ENCODE peak calls at places on chromosomes 6 and 20, in four cellular contexts. K is AG08396, Z is OCI-LY7, A is aorta. E is an unnamed sample.

GRCh38 chr6:43771210-43771857 is 1.3 kb downstream of the VEGFA start:
- DNase-seq in K (peak), A (peak), Z (peak), E (peak)

GRCh38 chr20:17680128-17680835 is 1.8 kb downstream of the RRBP1 start:
- DNase-seq in K (peak), A (peak), Z (no peak), E (no peak)

GRCh38 chr6:11043552-11043960 is 549 bp downstream of the ELOVL2 start:
- DNase-seq in K (peak), Z (no peak), A (peak), E (no peak)

GRCh38 chr6:155021680-155022079 is 26.6 kb downstream of the TIAM2 start:
- DNase-seq in A (no peak), Z (no peak), K (no peak), E (no peak)

GRCh38 chr20:14817121-14817520 is 479.7 kb upstream of the FLRT3 start:
- DNase-seq in A (no peak), Z (no peak), K (no peak), E (no peak)

GRCh38 chr6:69974193-69974592 is 107.8 kb downstream of the COL19A1 start:
- DNase-seq in Z (no peak), A (no peak), K (no peak), E (no peak)

GRCh38 chr6:139944131-139944530 is 569.7 kb upstream of the CITED2 start:
- DNase-seq in Z (no peak), K (no peak), A (no peak), E (no peak)

GRCh38 chr6:154509421-154510143 is 903 bp downstream of the CNKSR3 start:
- DNase-seq in A (peak), K (peak), Z (no peak), E (no peak)

GRCh38 chr20:59729476-59729875 is 125.1 kb downstream of the PHACTR3 start:
- DNase-seq in A (no peak), Z (no peak), K (no peak), E (no peak)

GRCh38 chr6:12092762-12093161 is 80.7 kb downstream of the HIVEP1 start:
- DNase-seq in K (no peak), Z (no peak), A (no peak), E (no peak)

GRCh38 chr20:25248501-25249172 is 752 bp downstream of the PYGB start:
- DNase-seq in A (peak), K (peak), Z (peak), E (peak)

GRCh38 chr6:40634429-40634828 is 47.3 kb upstream of the LRFN2 start:
- DNase-seq in Z (no peak), K (no peak), A (no peak), E (no peak)

GRCh38 chr20:18166939-18167338 is 29.3 kb downstream of the KAT14 start:
- DNase-seq in Z (peak), K (no peak), A (no peak), E (no peak)

GRCh38 chr20:38043512-38044300 is 10.2 kb downstream of the RPRD1B start:
- DNase-seq in Z (no peak), A (no peak), K (peak), E (no peak)

GRCh38 chr6:12813321-12813720 is 96.8 kb downstream of the PHACTR1 start:
- DNase-seq in A (no peak), K (no peak), Z (no peak), E (no peak)

GRCh38 chr20:50930139-50931047 is 844 bp downstream of the ADNP start:
- DNase-seq in Z (peak), K (peak), A (peak), E (peak)

GRCh38 chr6:84804720-84805119 is 40.3 kb upstream of the TBX18 start:
- DNase-seq in K (no peak), A (no peak), Z (no peak), E (no peak)

GRCh38 chr6:129292836-129293235 is 409.9 kb downstream of the LAMA2 start:
- DNase-seq in A (no peak), Z (no peak), K (no peak), E (no peak)